ENCODE peak calls at places on chromosomes 12 and 14, in eight cellular contexts. One of them, this sample, is unnamed.
A peak's percentile ranks its signal among the peaks of the same experiment; 100 is the strongest.

GRCh38 chr12:42961395-42961794 is 371.8 kb upstream of the PRICKLE1 start:
- DNase-seq in right atrium auricular region: no peak
- DNase-seq in H7: no peak
- DNase-seq in pancreas: no peak
- DNase-seq in fibroblast of lung: peak; percentile 99
- DNase-seq in CD8-positive, alpha-beta T cell: no peak
- DNase-seq in heart left ventricle: no peak
- DNase-seq in PC-9: peak; percentile 99
- DNase-seq in this sample: no peak

GRCh38 chr12:98227162-98227561 is 288.2 kb upstream of the TMPO start:
- DNase-seq in right atrium auricular region: no peak
- DNase-seq in H7: peak; percentile 12
- DNase-seq in pancreas: no peak
- DNase-seq in fibroblast of lung: no peak
- DNase-seq in CD8-positive, alpha-beta T cell: no peak
- DNase-seq in heart left ventricle: no peak
- DNase-seq in PC-9: no peak
- DNase-seq in this sample: no peak

GRCh38 chr12:31518680-31519227 is 72.2 kb downstream of the DENND5B start:
- DNase-seq in right atrium auricular region: no peak
- DNase-seq in H7: peak; percentile 22
- DNase-seq in pancreas: no peak
- DNase-seq in fibroblast of lung: peak; percentile 100
- DNase-seq in CD8-positive, alpha-beta T cell: no peak
- DNase-seq in heart left ventricle: no peak
- DNase-seq in PC-9: peak; percentile 93
- DNase-seq in this sample: no peak

GRCh38 chr14:92902726-92903125 is 20.2 kb upstream of the CHGA start:
- DNase-seq in right atrium auricular region: no peak
- DNase-seq in H7: peak; percentile 66
- DNase-seq in pancreas: no peak
- DNase-seq in fibroblast of lung: no peak
- DNase-seq in CD8-positive, alpha-beta T cell: no peak
- DNase-seq in heart left ventricle: no peak
- DNase-seq in PC-9: no peak
- DNase-seq in this sample: no peak

GRCh38 chr12:20931894-20932293 is 121.4 kb downstream of the SLCO1B3 start:
- DNase-seq in right atrium auricular region: no peak
- DNase-seq in H7: no peak
- DNase-seq in pancreas: no peak
- DNase-seq in fibroblast of lung: no peak
- DNase-seq in CD8-positive, alpha-beta T cell: no peak
- DNase-seq in heart left ventricle: no peak
- DNase-seq in PC-9: no peak
- DNase-seq in this sample: no peak

GRCh38 chr12:62656576-62657362 is 190.1 kb downstream of the MON2 start:
- DNase-seq in right atrium auricular region: no peak
- DNase-seq in H7: no peak
- DNase-seq in pancreas: no peak
- DNase-seq in fibroblast of lung: no peak
- DNase-seq in CD8-positive, alpha-beta T cell: no peak
- DNase-seq in heart left ventricle: no peak
- DNase-seq in PC-9: no peak
- DNase-seq in this sample: no peak

GRCh38 chr12:48380596-48380995 is 29.9 kb upstream of the ZNF641 start:
- DNase-seq in right atrium auricular region: no peak
- DNase-seq in H7: no peak
- DNase-seq in pancreas: no peak
- DNase-seq in fibroblast of lung: no peak
- DNase-seq in CD8-positive, alpha-beta T cell: no peak
- DNase-seq in heart left ventricle: no peak
- DNase-seq in PC-9: no peak
- DNase-seq in this sample: no peak

GRCh38 chr12:92470608-92471021 is 232.2 kb upstream of the PLEKHG7 start:
- DNase-seq in right atrium auricular region: no peak
- DNase-seq in H7: no peak
- DNase-seq in pancreas: no peak
- DNase-seq in fibroblast of lung: peak; percentile 32
- DNase-seq in CD8-positive, alpha-beta T cell: no peak
- DNase-seq in heart left ventricle: no peak
- DNase-seq in PC-9: no peak
- DNase-seq in this sample: no peak

GRCh38 chr14:90454041-90455000 is 57.5 kb downstream of the CALM1 start:
- DNase-seq in right atrium auricular region: peak; percentile 85
- DNase-seq in H7: peak; percentile 99
- DNase-seq in pancreas: peak; percentile 82
- DNase-seq in fibroblast of lung: peak; percentile 92
- DNase-seq in CD8-positive, alpha-beta T cell: no peak
- DNase-seq in heart left ventricle: peak; percentile 81
- DNase-seq in PC-9: peak; percentile 73
- DNase-seq in this sample: peak; percentile 68

GRCh38 chr12:112183591-112184021 is 58.2 kb downstream of the TRAFD1 start:
- DNase-seq in right atrium auricular region: no peak
- DNase-seq in H7: peak; percentile 83
- DNase-seq in pancreas: no peak
- DNase-seq in fibroblast of lung: no peak
- DNase-seq in CD8-positive, alpha-beta T cell: no peak
- DNase-seq in heart left ventricle: no peak
- DNase-seq in PC-9: no peak
- DNase-seq in this sample: no peak

GRCh38 chr12:132827763-132828703 is 636 bp downstream of the GOLGA3 start:
- DNase-seq in right atrium auricular region: no peak
- DNase-seq in H7: peak; percentile 68
- DNase-seq in pancreas: peak; percentile 33
- DNase-seq in fibroblast of lung: peak; percentile 85
- DNase-seq in CD8-positive, alpha-beta T cell: no peak
- DNase-seq in heart left ventricle: no peak
- DNase-seq in PC-9: peak; percentile 70
- DNase-seq in this sample: peak; percentile 83

GRCh38 chr12:14982562-14982961 is 9.7 kb downstream of the PDE6H start:
- DNase-seq in right atrium auricular region: no peak
- DNase-seq in H7: no peak
- DNase-seq in pancreas: no peak
- DNase-seq in fibroblast of lung: no peak
- DNase-seq in CD8-positive, alpha-beta T cell: no peak
- DNase-seq in heart left ventricle: no peak
- DNase-seq in PC-9: no peak
- DNase-seq in this sample: no peak

GRCh38 chr14:71135911-71136310 is 228.7 kb downstream of the PCNX1 start:
- DNase-seq in right atrium auricular region: no peak
- DNase-seq in H7: no peak
- DNase-seq in pancreas: no peak
- DNase-seq in fibroblast of lung: no peak
- DNase-seq in CD8-positive, alpha-beta T cell: no peak
- DNase-seq in heart left ventricle: no peak
- DNase-seq in PC-9: no peak
- DNase-seq in this sample: no peak

GRCh38 chr12:55929306-55929791 is 1.6 kb upstream of the DGKA start:
- DNase-seq in right atrium auricular region: no peak
- DNase-seq in H7: no peak
- DNase-seq in pancreas: no peak
- DNase-seq in fibroblast of lung: no peak
- DNase-seq in CD8-positive, alpha-beta T cell: peak; percentile 94
- DNase-seq in heart left ventricle: peak; percentile 68
- DNase-seq in PC-9: no peak
- DNase-seq in this sample: no peak

GRCh38 chr12:75120202-75120774 is 89.4 kb downstream of the KCNC2 start:
- DNase-seq in right atrium auricular region: no peak
- DNase-seq in H7: no peak
- DNase-seq in pancreas: no peak
- DNase-seq in fibroblast of lung: peak; percentile 40
- DNase-seq in CD8-positive, alpha-beta T cell: no peak
- DNase-seq in heart left ventricle: no peak
- DNase-seq in PC-9: no peak
- DNase-seq in this sample: no peak

GRCh38 chr12:107134558-107134957 is 41.2 kb upstream of the CRY1 start:
- DNase-seq in right atrium auricular region: no peak
- DNase-seq in H7: peak; percentile 63
- DNase-seq in pancreas: no peak
- DNase-seq in fibroblast of lung: no peak
- DNase-seq in CD8-positive, alpha-beta T cell: no peak
- DNase-seq in heart left ventricle: no peak
- DNase-seq in PC-9: peak; percentile 58
- DNase-seq in this sample: no peak

GRCh38 chr14:54475187-54475881 is 13.4 kb downstream of the GMFB start:
- DNase-seq in right atrium auricular region: no peak
- DNase-seq in H7: no peak
- DNase-seq in pancreas: no peak
- DNase-seq in fibroblast of lung: peak; percentile 19
- DNase-seq in CD8-positive, alpha-beta T cell: no peak
- DNase-seq in heart left ventricle: no peak
- DNase-seq in PC-9: no peak
- DNase-seq in this sample: no peak

DNA sequence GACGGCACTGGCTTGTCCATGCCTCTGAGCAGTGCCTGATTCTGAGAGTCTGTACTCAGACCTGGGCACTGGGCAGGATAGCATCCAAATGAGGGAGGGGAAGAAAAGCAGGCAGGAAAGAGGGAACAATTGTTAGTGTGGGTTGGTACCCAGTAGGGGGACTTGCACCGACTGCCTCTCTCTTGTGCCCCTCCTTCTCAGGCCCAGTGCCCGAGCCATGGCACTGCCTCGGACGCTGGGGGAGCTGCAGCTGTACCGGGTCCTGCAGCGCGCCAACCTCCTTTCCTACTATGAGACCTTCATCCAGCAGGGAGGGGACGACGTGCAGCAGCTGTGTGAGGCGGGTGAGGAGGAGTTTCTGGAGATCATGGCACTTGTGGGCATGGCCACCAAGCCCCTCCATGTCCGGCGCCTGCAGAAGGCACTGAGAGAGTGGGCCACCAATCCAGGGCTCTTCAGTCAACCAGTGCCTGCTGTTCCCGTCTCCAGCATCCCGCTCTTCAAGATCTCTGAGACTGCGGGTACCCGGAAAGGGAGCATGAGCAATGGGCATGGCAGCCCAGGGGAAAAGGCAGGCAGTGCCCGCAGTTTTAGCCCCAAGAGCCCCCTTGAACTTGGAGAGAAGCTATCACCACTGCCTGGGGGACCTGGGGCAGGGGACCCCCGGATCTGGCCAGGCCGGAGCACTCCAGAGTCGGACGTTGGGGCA is 2.2 kb downstream of the NAB2 start:
- DNase-seq in right atrium auricular region: no peak
- DNase-seq in H7: peak; percentile 35
- DNase-seq in pancreas: no peak
- DNase-seq in fibroblast of lung: peak; percentile 22
- DNase-seq in CD8-positive, alpha-beta T cell: no peak
- DNase-seq in heart left ventricle: no peak
- DNase-seq in PC-9: no peak
- DNase-seq in this sample: no peak
- H3K36me3 ChIP-seq in right atrium auricular region: peaks cover 41% of the 10 kb centered on the region
- H3K36me3 ChIP-seq in H7: peaks cover 11% of the 10 kb centered on the region
- H3K36me3 ChIP-seq in pancreas: no peaks in the 10 kb centered on the region
- H3K36me3 ChIP-seq in fibroblast of lung: peaks cover 29% of the 10 kb centered on the region
- H3K36me3 ChIP-seq in CD8-positive, alpha-beta T cell: peaks cover 12% of the 10 kb centered on the region
- H3K36me3 ChIP-seq in heart left ventricle: peaks cover 7% of the 10 kb centered on the region
- H3K36me3 ChIP-seq in PC-9: no peaks in the 10 kb centered on the region
- H3K36me3 ChIP-seq in this sample: no peaks in the 10 kb centered on the region

GRCh38 chr12:118391424-118391823 is 15.1 kb downstream of the SUDS3 start:
- DNase-seq in right atrium auricular region: no peak
- DNase-seq in H7: no peak
- DNase-seq in pancreas: no peak
- DNase-seq in fibroblast of lung: no peak
- DNase-seq in CD8-positive, alpha-beta T cell: no peak
- DNase-seq in heart left ventricle: no peak
- DNase-seq in PC-9: no peak
- DNase-seq in this sample: no peak
- H3K36me3 ChIP-seq in right atrium auricular region: peaks cover 85% of the 10 kb centered on the region
- H3K36me3 ChIP-seq in H7: peaks cover 36% of the 10 kb centered on the region
- H3K36me3 ChIP-seq in pancreas: peaks cover 13% of the 10 kb centered on the region
- H3K36me3 ChIP-seq in fibroblast of lung: peaks cover 6% of the 10 kb centered on the region
- H3K36me3 ChIP-seq in CD8-positive, alpha-beta T cell: peaks cover 37% of the 10 kb centered on the region
- H3K36me3 ChIP-seq in heart left ventricle: peaks cover 19% of the 10 kb centered on the region
- H3K36me3 ChIP-seq in PC-9: peaks cover 27% of the 10 kb centered on the region
- H3K36me3 ChIP-seq in this sample: peaks cover 100% of the 10 kb centered on the region

GRCh38 chr14:100350283-100350926 is 27.3 kb downstream of the SLC25A47 start:
- DNase-seq in right atrium auricular region: no peak
- DNase-seq in H7: no peak
- DNase-seq in pancreas: no peak
- DNase-seq in fibroblast of lung: no peak
- DNase-seq in CD8-positive, alpha-beta T cell: no peak
- DNase-seq in heart left ventricle: no peak
- DNase-seq in PC-9: no peak
- DNase-seq in this sample: no peak

GRCh38 chr14:100348779-100349708 is 25.9 kb downstream of the SLC25A47 start:
- DNase-seq in right atrium auricular region: no peak
- DNase-seq in H7: peak; percentile 19
- DNase-seq in pancreas: no peak
- DNase-seq in fibroblast of lung: no peak
- DNase-seq in CD8-positive, alpha-beta T cell: no peak
- DNase-seq in heart left ventricle: no peak
- DNase-seq in PC-9: no peak
- DNase-seq in this sample: no peak

GRCh38 chr14:100345711-100346110 is 22.6 kb downstream of the SLC25A47 start:
- DNase-seq in right atrium auricular region: no peak
- DNase-seq in H7: peak; percentile 27
- DNase-seq in pancreas: no peak
- DNase-seq in fibroblast of lung: no peak
- DNase-seq in CD8-positive, alpha-beta T cell: no peak
- DNase-seq in heart left ventricle: no peak
- DNase-seq in PC-9: no peak
- DNase-seq in this sample: no peak

GRCh38 chr14:100346306-100347091 is 23.4 kb downstream of the SLC25A47 start:
- DNase-seq in right atrium auricular region: no peak
- DNase-seq in H7: peak; percentile 17
- DNase-seq in pancreas: no peak
- DNase-seq in fibroblast of lung: no peak
- DNase-seq in CD8-positive, alpha-beta T cell: no peak
- DNase-seq in heart left ventricle: no peak
- DNase-seq in PC-9: no peak
- DNase-seq in this sample: no peak

DNA sequence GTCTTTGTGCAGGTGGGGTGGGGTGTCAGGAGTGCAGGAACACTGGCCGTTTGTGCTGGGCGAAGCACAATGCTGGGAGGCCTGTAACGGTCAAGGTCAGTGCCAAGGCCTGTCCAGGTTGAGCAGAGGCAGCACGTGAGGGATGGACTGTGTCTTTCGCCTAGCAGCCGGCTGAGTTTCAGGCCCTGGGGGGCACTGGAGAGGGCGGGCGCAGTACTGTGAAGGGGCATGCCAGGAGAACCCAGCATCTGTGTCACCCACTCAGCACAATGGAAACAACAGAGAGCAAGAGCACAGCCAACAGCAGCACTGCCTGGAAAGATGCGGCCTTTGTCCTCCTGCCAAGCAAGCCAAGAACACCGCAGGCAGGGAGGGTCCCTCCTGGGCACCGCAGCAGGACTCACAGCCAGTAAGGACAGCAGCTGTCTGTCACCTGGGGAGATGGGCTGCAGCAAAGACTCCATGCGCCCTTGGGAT is 25.2 kb downstream of the SLC25A47 start:
- DNase-seq in right atrium auricular region: no peak
- DNase-seq in H7: peak; percentile 19
- DNase-seq in pancreas: no peak
- DNase-seq in fibroblast of lung: no peak
- DNase-seq in CD8-positive, alpha-beta T cell: no peak
- DNase-seq in heart left ventricle: no peak
- DNase-seq in PC-9: no peak
- DNase-seq in this sample: no peak
- H3K36me3 ChIP-seq in right atrium auricular region: peaks cover 57% of the 10 kb centered on the region
- H3K36me3 ChIP-seq in H7: peaks cover 28% of the 10 kb centered on the region
- H3K36me3 ChIP-seq in pancreas: no peaks in the 10 kb centered on the region
- H3K36me3 ChIP-seq in fibroblast of lung: peaks cover 19% of the 10 kb centered on the region
- H3K36me3 ChIP-seq in CD8-positive, alpha-beta T cell: peaks cover 13% of the 10 kb centered on the region
- H3K36me3 ChIP-seq in heart left ventricle: peaks cover 32% of the 10 kb centered on the region
- H3K36me3 ChIP-seq in PC-9: no peaks in the 10 kb centered on the region
- H3K36me3 ChIP-seq in this sample: peaks cover 84% of the 10 kb centered on the region

GRCh38 chr12:110373962-110374611 is 29.4 kb downstream of the ANAPC7 start:
- DNase-seq in right atrium auricular region: no peak
- DNase-seq in H7: no peak
- DNase-seq in pancreas: no peak
- DNase-seq in fibroblast of lung: no peak
- DNase-seq in CD8-positive, alpha-beta T cell: no peak
- DNase-seq in heart left ventricle: no peak
- DNase-seq in PC-9: no peak
- DNase-seq in this sample: no peak
- H3K36me3 ChIP-seq in right atrium auricular region: peaks cover 57% of the 10 kb centered on the region
- H3K36me3 ChIP-seq in H7: peaks cover 43% of the 10 kb centered on the region
- H3K36me3 ChIP-seq in pancreas: peaks cover 7% of the 10 kb centered on the region
- H3K36me3 ChIP-seq in fibroblast of lung: peaks cover 26% of the 10 kb centered on the region
- H3K36me3 ChIP-seq in CD8-positive, alpha-beta T cell: peaks cover 46% of the 10 kb centered on the region
- H3K36me3 ChIP-seq in heart left ventricle: peaks cover 25% of the 10 kb centered on the region
- H3K36me3 ChIP-seq in PC-9: peaks cover 25% of the 10 kb centered on the region
- H3K36me3 ChIP-seq in this sample: no peaks in the 10 kb centered on the region